ENCODE peak calls at places on chromosomes 3 and 15, in four cellular contexts. R is stimulated activated CD8-positive, alpha-beta memory T cell treated with anti-CD3 and anti-CD28 coated beads, Interleukin-7, amount 100 ng/mL, for 4 hours; E is fibroblast of lung; W is activated naive CD8-positive, alpha-beta T cell treated with anti-CD3 and anti-CD28 coated beads for 36 hours. Q is an unnamed sample.

GRCh38 chr15:38192496-38192895 is 60.1 kb upstream of the SPRED1 start:
- DNase-seq in R (no peak), E (no peak), W (no peak), Q (peak)

GRCh38 chr3:40118031-40118610 is 191.4 kb upstream of the EIF1B start:
- DNase-seq in W (no peak), E (no peak), R (no peak), Q (no peak)

GRCh38 chr3:157122116-157122515 is 37.8 kb downstream of the CCNL1 start:
- DNase-seq in E (peak), W (no peak), R (no peak), Q (peak)

GRCh38 chr3:44468572-44469520 is 8.6 kb downstream of the ZNF445 start:
- DNase-seq in W (no peak), R (no peak), E (peak), Q (peak)

GRCh38 chr15:35665855-35666536 is 120.0 kb upstream of the DPH6 start:
- DNase-seq in W (no peak), E (no peak), R (no peak), Q (no peak)

GRCh38 chr3:58188921-58189451 is 21.8 kb downstream of the DNASE1L3 start:
- DNase-seq in E (no peak), W (no peak), R (no peak), Q (no peak)

GRCh38 chr3:102353804-102354203 is 81.0 kb upstream of the ZPLD1 start:
- DNase-seq in W (no peak), R (no peak), E (no peak), Q (peak)

GRCh38 chr3:94317054-94317453 is 254.2 kb downstream of the NSUN3 start:
- DNase-seq in W (no peak), E (no peak), R (no peak), Q (no peak)

GRCh38 chr3:53269888-53270880 is 14.4 kb upstream of the TKT start:
- DNase-seq in E (peak), W (no peak), R (no peak), Q (peak)

GRCh38 chr3:44909063-44909462 is 34.7 kb downstream of the TGM4 start:
- DNase-seq in E (no peak), R (no peak), W (no peak), Q (no peak)

GRCh38 chr15:20106026-20106425 is 435.6 kb downstream of the GOLGA6L6 start:
- DNase-seq in R (no peak), E (no peak), W (no peak), Q (no peak)

GRCh38 chr3:46098319-46098761 is 71.1 kb upstream of the XCR1 start:
- DNase-seq in E (peak), R (no peak), W (peak), Q (peak)

GRCh38 chr3:138328341-138328740 is 1.3 kb downstream of the NME9 start:
- DNase-seq in W (no peak), E (peak), R (no peak), Q (peak)

GRCh38 chr15:31293655-31294054 is 33.0 kb upstream of the KLF13 start:
- DNase-seq in R (no peak), W (no peak), E (no peak), Q (no peak)

GRCh38 chr15:39444729-39445470 is 136.0 kb upstream of the THBS1 start:
- DNase-seq in R (no peak), E (no peak), W (no peak), Q (peak)

GRCh38 chr3:99250272-99250671 is 348.8 kb upstream of the DCBLD2 start:
- DNase-seq in E (peak), W (no peak), R (no peak), Q (peak)

GRCh38 chr3:54240-54639 is 142.3 kb upstream of the CHL1 start:
- DNase-seq in R (no peak), W (no peak), E (no peak), Q (no peak)

GRCh38 chr3:133892546-133893231 is 3.0 kb downstream of the RAB6B start:
- DNase-seq in R (no peak), W (no peak), E (no peak), Q (no peak)

GRCh38 chr3:127238602-127239001 is 45.7 kb downstream of the PRR23E start:
- DNase-seq in W (no peak), E (peak), R (no peak), Q (no peak)

Q was measured in LHCN-M2.